ENCODE peak calls at places on chromosomes 12 and 14, in five cellular contexts. K is neuronal stem cell, F is mesendoderm, B is trophoblast cell, A is IMR-90. Y is an unnamed sample.

GRCh38 chr14:66233571-66233970 is 252.6 kb upstream of the CCDC196 start:
- DNase-seq in K (no peak), F (no peak), B (no peak), A (no peak), Y (no peak)

GRCh38 chr12:93533310-93533709 is 39.2 kb upstream of the SOCS2 start:
- DNase-seq in K (no peak), F (no peak), B (no peak), A (no peak), Y (no peak)

GRCh38 chr12:38158428-38159091 is 158.0 kb upstream of the ALG10B start:
- DNase-seq in K (no peak), F (no peak), B (no peak), A (no peak), Y (no peak)

GRCh38 chr12:30021046-30021833 is 237.5 kb upstream of the TMTC1 start:
- DNase-seq in K (no peak), F (no peak), B (no peak), A (peak), Y (peak)

GRCh38 chr12:53425515-53426150 is 2.0 kb downstream of the AMHR2 start:
- DNase-seq in K (no peak), F (no peak), B (no peak), A (no peak), Y (no peak)

GRCh38 chr14:63573579-63573978 is 30.4 kb upstream of the PPP2R5E start:
- DNase-seq in K (no peak), F (no peak), B (no peak), A (peak), Y (peak)

GRCh38 chr12:20101046-20101445 is 267.3 kb upstream of the PDE3A start:
- DNase-seq in K (no peak), F (no peak), B (no peak), A (peak), Y (no peak)

GRCh38 chr14:68448379-68448778 is 344.5 kb downstream of the ZFP36L1 start:
- DNase-seq in K (no peak), F (no peak), B (no peak), A (no peak), Y (no peak)

GRCh38 chr12:120872487-120872886 is 31.7 kb downstream of the SPPL3 start:
- DNase-seq in K (no peak), F (peak), B (no peak), A (no peak), Y (no peak)

GRCh38 chr12:121925361-121925725 is 7.0 kb downstream of the CFAP251 start:
- DNase-seq in K (no peak), F (no peak), B (peak), A (peak), Y (peak)

GRCh38 chr12:121930862-121931261 is 12.5 kb downstream of the CFAP251 start:
- DNase-seq in K (no peak), F (no peak), B (no peak), A (no peak), Y (no peak)

GRCh38 chr12:121932176-121932536 is 13.8 kb downstream of the CFAP251 start:
- DNase-seq in K (no peak), F (no peak), B (no peak), A (no peak), Y (no peak)

GRCh38 chr12:121926874-121927706 is 8.7 kb downstream of the CFAP251 start:
- DNase-seq in K (no peak), F (peak), B (no peak), A (no peak), Y (no peak)

DNA sequence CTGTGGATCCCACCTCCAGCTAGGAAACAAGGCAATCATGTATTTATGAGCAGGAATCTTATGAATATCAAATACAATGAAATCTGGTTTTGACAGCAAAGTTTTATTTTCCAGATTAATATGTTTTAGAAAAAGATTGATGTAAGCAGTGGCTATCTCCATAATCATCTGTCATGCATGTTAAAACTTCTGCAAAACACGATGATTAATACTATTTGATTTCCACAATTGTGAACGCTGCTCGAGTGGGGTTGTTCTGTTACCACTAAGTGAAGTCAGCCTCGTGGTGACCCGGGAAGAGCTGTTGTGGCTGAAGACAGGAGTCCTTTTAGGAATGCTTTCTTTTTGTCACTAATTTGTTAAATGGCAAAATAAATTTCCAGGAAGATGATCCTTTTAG is 9.4 kb downstream of the CFAP251 start:
- DNase-seq in K (no peak), F (no peak), B (no peak), A (no peak), Y (no peak)
- H2AK5ac ChIP-seq in K (no peak), F (no peak), B (no peak), A (peak), Y (peak)

GRCh38 chr14:35336171-35337073 is 44.2 kb downstream of the PSMA6 start:
- DNase-seq in K (no peak), F (peak), B (peak), A (peak), Y (peak)
- H4K8ac ChIP-seq in K (peak), F (no peak), B (peak), A (peak), Y (peak)

GRCh38 chr12:47891356-47891755 is 13.4 kb downstream of the VDR start:
- DNase-seq in K (no peak), F (no peak), B (no peak), A (no peak), Y (no peak)
- H2AK5ac ChIP-seq in K (no peak), F (no peak), B (no peak), A (no peak), Y (no peak)

GRCh38 chr14:79279645-79280399 is 931.5 kb downstream of the DIO2 start:
- DNase-seq in K (no peak), F (peak), B (peak), A (peak), Y (peak)

GRCh38 chr14:79280400-79280670 is 931.0 kb downstream of the DIO2 start:
- DNase-seq in K (no peak), F (no peak), B (no peak), A (no peak), Y (no peak)

GRCh38 chr14:79281244-79282199 is 929.8 kb downstream of the DIO2 start:
- DNase-seq in K (no peak), F (peak), B (no peak), A (no peak), Y (no peak)

GRCh38 chr14:79278286-79278797 is 933.0 kb downstream of the DIO2 start:
- DNase-seq in K (no peak), F (no peak), B (no peak), A (no peak), Y (no peak)

DNA sequence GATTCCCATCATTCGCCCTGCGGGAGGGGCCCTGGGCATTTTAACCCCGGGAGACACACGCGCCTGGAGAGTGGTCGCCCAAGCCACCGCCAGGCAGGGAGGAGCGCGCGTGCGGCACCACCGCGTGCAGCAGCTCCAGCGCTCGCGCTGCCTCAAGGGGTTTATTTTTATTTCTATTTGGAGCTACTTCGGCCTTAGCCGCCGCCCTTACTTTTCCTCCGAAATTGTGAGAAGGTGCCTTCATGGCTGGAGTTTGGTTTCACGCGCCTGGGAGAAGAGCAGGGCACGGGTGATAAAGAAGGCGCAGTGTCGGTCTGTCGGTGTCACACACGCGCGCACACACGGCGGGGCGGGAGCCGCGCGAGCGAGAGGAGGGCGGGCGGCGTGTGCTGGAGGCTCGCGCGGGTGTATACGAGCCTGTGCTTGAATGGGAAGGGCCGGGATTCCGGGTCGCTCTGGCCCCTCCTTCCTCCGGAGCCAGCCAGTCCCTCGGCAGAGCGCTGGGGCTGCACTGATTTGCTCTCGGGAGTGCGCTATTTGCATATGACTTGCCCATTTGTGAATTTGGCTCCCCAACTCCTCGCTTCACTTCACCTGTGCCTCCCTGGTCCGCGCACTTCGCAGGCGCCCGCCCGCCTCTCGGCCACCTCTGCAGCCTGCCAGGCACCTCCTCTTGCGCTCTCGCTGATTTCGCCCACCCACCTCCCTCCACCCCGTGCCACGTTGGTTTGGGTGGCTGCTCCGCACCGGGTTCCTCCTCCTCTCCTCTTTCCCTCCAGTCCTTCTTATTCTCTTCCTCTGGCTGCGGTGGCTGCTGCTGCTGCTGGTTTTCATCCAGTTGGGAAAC is 932.3 kb downstream of the DIO2 start:
- DNase-seq in K (peak), F (peak), B (peak), A (peak), Y (peak)
- H4K8ac ChIP-seq in K (no peak), F (no peak), B (peak), A (no peak), Y (peak)

GRCh38 chr12:3184485-3184884 is 107.3 kb downstream of the TSPAN9 start:
- DNase-seq in K (no peak), F (no peak), B (no peak), A (no peak), Y (no peak)
- H2AK5ac ChIP-seq in K (no peak), F (no peak), B (no peak), A (no peak), Y (no peak)

GRCh38 chr12:111046896-111047295 is 126.5 kb upstream of the MYL2 start:
- DNase-seq in K (no peak), F (peak), B (no peak), A (no peak), Y (no peak)
- H4K8ac ChIP-seq in K (no peak), F (no peak), B (no peak), A (no peak), Y (no peak)

DNA sequence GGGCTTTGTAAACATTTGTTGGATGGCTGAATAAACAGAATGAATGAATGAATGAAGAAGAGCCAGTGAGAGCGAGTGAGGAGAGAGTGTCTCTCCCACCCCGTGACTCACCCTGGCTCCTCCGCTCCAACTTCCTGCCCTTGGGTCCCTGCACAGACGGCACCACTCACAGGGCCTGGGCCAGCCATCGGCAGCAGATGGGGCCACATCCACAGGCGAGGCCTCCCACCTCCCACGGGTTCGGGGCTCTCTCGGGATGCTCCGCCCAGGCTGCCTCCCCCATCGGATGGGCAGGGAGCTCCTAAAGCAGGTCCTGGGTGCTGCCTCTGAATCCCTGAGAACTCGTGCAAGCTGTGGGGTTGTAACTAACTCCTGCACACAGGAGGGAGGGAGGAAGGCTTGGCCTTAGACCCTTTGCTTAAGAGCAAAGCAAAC is 41.3 kb downstream of the CCNK start:
- DNase-seq in K (no peak), F (peak), B (no peak), A (peak), Y (peak)
- H2AK5ac ChIP-seq in K (peak), F (no peak), B (no peak), A (peak), Y (no peak)

Y was measured in mesenchymal stem cell.